ENCODE peak calls at places on chromosomes 13 and 19, in six cellular contexts. One of them, this sample, is unnamed.
A peak's percentile ranks its signal among the peaks of the same experiment; 100 is the strongest.

GRCh38 chr19:52710538-52710937 is 24.3 kb downstream of the ZNF611 start:
- DNase-seq in HCT116: no peak
- DNase-seq in A549: no peak
- DNase-seq in transverse colon: no peak
- DNase-seq in tibial nerve: no peak
- DNase-seq in uterus: no peak
- DNase-seq in this sample: no peak

GRCh38 chr19:17075860-17076538 is 422 bp downstream of the MYO9B start:
- DNase-seq in HCT116: no peak
- DNase-seq in A549: no peak
- DNase-seq in transverse colon: peak; percentile 51
- DNase-seq in tibial nerve: no peak
- DNase-seq in uterus: peak; percentile 59
- DNase-seq in this sample: peak; percentile 44

GRCh38 chr13:27976362-27977177 is 7.5 kb upstream of the CDX2 start:
- DNase-seq in HCT116: no peak
- DNase-seq in A549: no peak
- DNase-seq in transverse colon: no peak
- DNase-seq in tibial nerve: no peak
- DNase-seq in uterus: no peak
- DNase-seq in this sample: no peak

GRCh38 chr13:47110141-47110540 is 213.3 kb upstream of the HTR2A start:
- DNase-seq in HCT116: no peak
- DNase-seq in A549: no peak
- DNase-seq in transverse colon: no peak
- DNase-seq in tibial nerve: no peak
- DNase-seq in uterus: no peak
- DNase-seq in this sample: no peak

GRCh38 chr19:30450945-30451344 is 78.8 kb downstream of the ZNF536 start:
- DNase-seq in HCT116: no peak
- DNase-seq in A549: no peak
- DNase-seq in transverse colon: no peak
- DNase-seq in tibial nerve: no peak
- DNase-seq in uterus: no peak
- DNase-seq in this sample: peak; percentile 29

GRCh38 chr19:45522010-45522941 is 15.0 kb downstream of the VASP start:
- DNase-seq in HCT116: no peak
- DNase-seq in A549: no peak
- DNase-seq in transverse colon: no peak
- DNase-seq in tibial nerve: no peak
- DNase-seq in uterus: no peak
- DNase-seq in this sample: no peak

GRCh38 chr13:88103824-88104223 is 432.7 kb downstream of the SLITRK5 start:
- DNase-seq in HCT116: no peak
- DNase-seq in A549: no peak
- DNase-seq in transverse colon: no peak
- DNase-seq in tibial nerve: no peak
- DNase-seq in uterus: no peak
- DNase-seq in this sample: no peak

GRCh38 chr19:43780706-43781525 is at the start of gene KCNN4:
- DNase-seq in HCT116: peak; percentile 71
- DNase-seq in A549: peak; percentile 84
- DNase-seq in transverse colon: peak; percentile 88
- DNase-seq in tibial nerve: no peak
- DNase-seq in uterus: no peak
- DNase-seq in this sample: no peak

DNA sequence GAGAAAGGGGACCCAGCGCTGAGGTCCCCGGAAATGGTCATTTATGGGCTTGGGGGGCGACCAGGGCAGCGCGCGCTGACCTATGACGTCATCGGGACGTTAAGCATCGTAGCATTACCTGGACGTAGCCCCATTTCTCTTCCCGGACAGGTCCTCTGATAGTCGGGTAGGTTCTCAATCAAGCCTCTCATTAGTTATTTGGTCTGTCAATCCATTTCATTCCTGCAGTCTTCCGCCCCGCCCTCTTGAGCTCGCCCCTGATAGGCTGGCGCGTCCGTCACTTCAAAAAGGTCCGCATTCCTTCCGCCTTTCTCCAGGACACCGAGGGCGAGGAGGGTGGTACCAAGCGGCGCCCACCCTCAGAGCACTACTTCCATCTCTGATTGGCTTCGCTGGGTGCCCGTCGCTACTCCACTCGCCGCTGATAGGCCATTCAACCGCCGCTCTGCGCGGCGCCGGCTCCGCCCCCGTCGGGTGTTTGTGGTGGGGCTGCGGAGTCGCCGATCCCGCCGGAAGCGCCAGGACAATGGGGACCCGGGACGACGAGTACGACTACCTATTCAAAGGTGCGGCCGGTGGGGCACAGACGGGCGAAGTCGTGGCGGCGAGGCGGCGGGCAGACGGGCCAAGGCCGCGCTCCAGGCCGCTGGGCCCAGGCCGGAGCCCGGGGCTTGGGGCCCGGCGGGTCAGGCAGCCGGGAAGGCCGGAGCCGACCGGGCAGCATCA is at the start of gene RAB11B:
- DNase-seq in HCT116: peak; percentile 100
- DNase-seq in A549: peak; percentile 100
- DNase-seq in transverse colon: peak; percentile 100
- DNase-seq in tibial nerve: peak; percentile 99
- DNase-seq in uterus: peak; percentile 100
- DNase-seq in this sample: peak; percentile 99
- TF ChIP-seq POLR2A in HCT116: no peak
- TF ChIP-seq POLR2A in A549: peak; percentile 18
- TF ChIP-seq POLR2A in transverse colon: peak; percentile 58
- TF ChIP-seq POLR2A in tibial nerve: peak; percentile 74
- TF ChIP-seq POLR2A in uterus: peak; percentile 41
- TF ChIP-seq POLR2A in this sample: peak; percentile 84

GRCh38 chr13:99313473-99313872 is 6.3 kb upstream of the GPR183 start:
- DNase-seq in HCT116: no peak
- DNase-seq in A549: no peak
- DNase-seq in transverse colon: no peak
- DNase-seq in tibial nerve: no peak
- DNase-seq in uterus: no peak
- DNase-seq in this sample: no peak

GRCh38 chr13:99312493-99312883 is 5.3 kb upstream of the GPR183 start:
- DNase-seq in HCT116: no peak
- DNase-seq in A549: no peak
- DNase-seq in transverse colon: peak; percentile 45
- DNase-seq in tibial nerve: peak; percentile 59
- DNase-seq in uterus: peak; percentile 63
- DNase-seq in this sample: peak; percentile 88

GRCh38 chr13:99310382-99311031 is 3.3 kb upstream of the GPR183 start:
- DNase-seq in HCT116: no peak
- DNase-seq in A549: no peak
- DNase-seq in transverse colon: no peak
- DNase-seq in tibial nerve: no peak
- DNase-seq in uterus: no peak
- DNase-seq in this sample: no peak

GRCh38 chr13:99311137-99311536 is 3.9 kb upstream of the GPR183 start:
- DNase-seq in HCT116: no peak
- DNase-seq in A549: no peak
- DNase-seq in transverse colon: no peak
- DNase-seq in tibial nerve: no peak
- DNase-seq in uterus: peak; percentile 39
- DNase-seq in this sample: peak; percentile 23

GRCh38 chr13:99311748-99312492 is 4.7 kb upstream of the GPR183 start:
- DNase-seq in HCT116: no peak
- DNase-seq in A549: no peak
- DNase-seq in transverse colon: no peak
- DNase-seq in tibial nerve: no peak
- DNase-seq in uterus: peak; percentile 50
- DNase-seq in this sample: peak; percentile 88
- H3K27ac ChIP-seq in HCT116: no peak overlapping the region
- H3K27ac ChIP-seq in A549: no peak overlapping the region
- H3K27ac ChIP-seq in transverse colon: peak overlapping the region; percentile 39
- H3K27ac ChIP-seq in tibial nerve: peak overlapping the region; percentile 41
- H3K27ac ChIP-seq in uterus: peak overlapping the region; percentile 40
- H3K27ac ChIP-seq in this sample: peak overlapping the region; percentile 27

GRCh38 chr19:4656102-4656501 is 14.0 kb downstream of the MYDGF start:
- DNase-seq in HCT116: no peak
- DNase-seq in A549: no peak
- DNase-seq in transverse colon: no peak
- DNase-seq in tibial nerve: no peak
- DNase-seq in uterus: no peak
- DNase-seq in this sample: no peak
- TF ChIP-seq POLR2A in HCT116: no peak
- TF ChIP-seq POLR2A in A549: no peak
- TF ChIP-seq POLR2A in transverse colon: no peak
- TF ChIP-seq POLR2A in tibial nerve: no peak
- TF ChIP-seq POLR2A in uterus: no peak
- TF ChIP-seq POLR2A in this sample: no peak

GRCh38 chr19:19434483-19435045 is 29.1 kb downstream of the GATAD2A start:
- DNase-seq in HCT116: no peak
- DNase-seq in A549: no peak
- DNase-seq in transverse colon: no peak
- DNase-seq in tibial nerve: peak; percentile 21
- DNase-seq in uterus: peak; percentile 42
- DNase-seq in this sample: peak; percentile 77

GRCh38 chr19:19429361-19429760 is 23.9 kb downstream of the GATAD2A start:
- DNase-seq in HCT116: no peak
- DNase-seq in A549: no peak
- DNase-seq in transverse colon: no peak
- DNase-seq in tibial nerve: no peak
- DNase-seq in uterus: no peak
- DNase-seq in this sample: no peak

GRCh38 chr19:19432732-19433131 is 27.3 kb downstream of the GATAD2A start:
- DNase-seq in HCT116: no peak
- DNase-seq in A549: no peak
- DNase-seq in transverse colon: no peak
- DNase-seq in tibial nerve: no peak
- DNase-seq in uterus: no peak
- DNase-seq in this sample: no peak

GRCh38 chr19:19436137-19436691 is 30.7 kb downstream of the GATAD2A start:
- DNase-seq in HCT116: no peak
- DNase-seq in A549: no peak
- DNase-seq in transverse colon: no peak
- DNase-seq in tibial nerve: no peak
- DNase-seq in uterus: no peak
- DNase-seq in this sample: no peak

GRCh38 chr19:19433666-19434213 is 28.3 kb downstream of the GATAD2A start:
- DNase-seq in HCT116: no peak
- DNase-seq in A549: no peak
- DNase-seq in transverse colon: no peak
- DNase-seq in tibial nerve: no peak
- DNase-seq in uterus: no peak
- DNase-seq in this sample: no peak
- H3K27ac ChIP-seq in HCT116: no peak overlapping the region
- H3K27ac ChIP-seq in A549: no peak overlapping the region
- H3K27ac ChIP-seq in transverse colon: no peak overlapping the region
- H3K27ac ChIP-seq in tibial nerve: no peak overlapping the region
- H3K27ac ChIP-seq in uterus: no peak overlapping the region
- H3K27ac ChIP-seq in this sample: no peak overlapping the region

DNA sequence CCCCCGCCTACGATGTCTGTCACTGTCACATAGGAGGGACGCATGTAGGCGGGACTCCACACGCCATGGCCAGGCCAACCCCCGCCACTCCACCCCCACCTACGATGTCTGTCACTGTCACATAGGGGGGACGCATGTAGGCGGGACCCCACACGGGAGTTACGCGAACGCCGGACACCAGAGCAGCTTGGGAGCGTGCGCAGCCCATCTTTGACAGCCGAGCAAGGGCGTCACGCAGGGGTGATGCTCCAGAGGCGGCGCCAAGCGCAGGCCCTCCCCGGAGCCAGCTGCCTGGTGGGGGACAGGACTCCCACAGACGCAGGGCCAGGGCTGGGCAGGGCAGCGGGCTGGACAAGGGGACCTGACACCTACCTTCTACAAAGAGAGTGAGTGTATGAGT is 20.0 kb downstream of the ZNF787 start:
- DNase-seq in HCT116: no peak
- DNase-seq in A549: no peak
- DNase-seq in transverse colon: no peak
- DNase-seq in tibial nerve: no peak
- DNase-seq in uterus: no peak
- DNase-seq in this sample: no peak
- TF ChIP-seq POLR2A in HCT116: no peak
- TF ChIP-seq POLR2A in A549: no peak
- TF ChIP-seq POLR2A in transverse colon: no peak
- TF ChIP-seq POLR2A in tibial nerve: no peak
- TF ChIP-seq POLR2A in uterus: no peak
- TF ChIP-seq POLR2A in this sample: no peak

GRCh38 chr13:23600534-23600933 is 30.3 kb downstream of the TNFRSF19 start:
- DNase-seq in HCT116: no peak
- DNase-seq in A549: no peak
- DNase-seq in transverse colon: no peak
- DNase-seq in tibial nerve: no peak
- DNase-seq in uterus: no peak
- DNase-seq in this sample: no peak
- H3K27ac ChIP-seq in HCT116: no peak overlapping the region
- H3K27ac ChIP-seq in A549: no peak overlapping the region
- H3K27ac ChIP-seq in transverse colon: no peak overlapping the region
- H3K27ac ChIP-seq in tibial nerve: no peak overlapping the region
- H3K27ac ChIP-seq in uterus: no peak overlapping the region
- H3K27ac ChIP-seq in this sample: no peak overlapping the region

DNA sequence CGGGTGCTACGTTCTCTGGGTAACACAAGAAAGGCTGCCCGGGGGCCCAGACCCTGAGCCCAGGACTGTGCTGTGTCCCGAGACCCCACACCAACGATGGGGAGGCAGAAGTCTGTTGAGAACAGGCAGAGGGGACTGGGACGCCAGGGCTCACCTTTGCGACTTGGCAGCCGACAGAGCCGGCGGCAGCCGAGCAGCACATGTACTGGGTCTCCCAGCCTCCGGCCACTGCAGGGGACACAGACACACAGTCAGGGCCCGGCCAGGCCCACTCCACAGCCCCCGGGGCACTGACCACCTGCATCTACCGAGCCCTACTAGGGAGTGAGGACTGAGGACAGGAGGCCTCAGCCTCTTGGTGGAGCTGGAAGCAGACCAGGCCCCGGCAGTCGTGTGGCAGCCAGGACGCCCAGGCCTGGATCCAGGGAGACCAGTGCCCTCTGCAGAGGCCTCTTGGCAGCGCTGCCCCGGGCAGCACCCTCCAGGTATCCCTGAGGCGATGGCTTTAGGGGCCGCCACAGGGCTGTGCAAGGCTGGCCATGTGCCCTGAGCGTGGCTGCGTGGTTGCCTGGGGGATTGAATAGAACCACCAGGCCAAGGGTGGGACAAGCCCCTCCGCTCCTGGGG is 5.6 kb upstream of the ATP8B3 start:
- DNase-seq in HCT116: no peak
- DNase-seq in A549: no peak
- DNase-seq in transverse colon: no peak
- DNase-seq in tibial nerve: no peak
- DNase-seq in uterus: no peak
- DNase-seq in this sample: no peak
- TF ChIP-seq POLR2A in HCT116: no peak
- TF ChIP-seq POLR2A in A549: no peak
- TF ChIP-seq POLR2A in transverse colon: no peak
- TF ChIP-seq POLR2A in tibial nerve: no peak
- TF ChIP-seq POLR2A in uterus: no peak
- TF ChIP-seq POLR2A in this sample: no peak